ENCODE peak calls at places on chromosomes 5 and 9, in four cellular contexts. U is esophagus squamous epithelium, Z is endothelial cell of umbilical vein, M is cardiac muscle cell. F is an unnamed sample.

GRCh38 chr9:68472119-68472518 is 68.6 kb downstream of the TMEM252 start:
- DNase-seq in U (no peak), Z (no peak), M (no peak), F (no peak)

GRCh38 chr5:8907168-8907868 is 638.6 kb downstream of the SEMA5A start:
- DNase-seq in U (no peak), Z (no peak), M (no peak), F (no peak)

GRCh38 chr9:79012561-79012960 is 559.2 kb upstream of the TLE4 start:
- DNase-seq in U (no peak), Z (peak), M (peak), F (no peak)

GRCh38 chr5:24407486-24407885 is 237.3 kb downstream of the CDH10 start:
- DNase-seq in U (no peak), Z (no peak), M (no peak), F (no peak)

GRCh38 chr5:126234563-126235195 is 188.5 kb upstream of the GRAMD2B start:
- DNase-seq in U (no peak), Z (peak), M (peak), F (no peak)

GRCh38 chr9:104090578-104090977 is 3.5 kb upstream of the SMC2 start:
- DNase-seq in U (no peak), Z (no peak), M (no peak), F (no peak)

GRCh38 chr5:107483196-107483595 is 187.5 kb downstream of the EFNA5 start:
- DNase-seq in U (no peak), Z (no peak), M (no peak), F (no peak)

GRCh38 chr9:91220491-91221135 is 141.1 kb downstream of the AUH start:
- DNase-seq in U (no peak), Z (no peak), M (peak), F (no peak)

GRCh38 chr9:118366228-118366627 is 662.0 kb downstream of the TLR4 start:
- DNase-seq in U (no peak), Z (no peak), M (no peak), F (no peak)

GRCh38 chr9:31272456-31273295 is 1111.8 kb upstream of the ACO1 start:
- DNase-seq in U (no peak), Z (no peak), M (no peak), F (no peak)

GRCh38 chr9:134170525-134171315 is 6.4 kb upstream of the RNU6ATAC start:
- DNase-seq in U (no peak), Z (no peak), M (no peak), F (no peak)

GRCh38 chr9:88923653-88924284 is 67.5 kb upstream of the S1PR3 start:
- DNase-seq in U (no peak), Z (no peak), M (no peak), F (no peak)

GRCh38 chr5:89105836-89106235 is 222.9 kb upstream of the MEF2C start:
- DNase-seq in U (no peak), Z (no peak), M (no peak), F (no peak)

GRCh38 chr5:144896473-144896872 is 725.8 kb downstream of the KCTD16 start:
- DNase-seq in U (no peak), Z (no peak), M (no peak), F (no peak)

GRCh38 chr5:159441441-159441840 is 111.2 kb upstream of the IL12B start:
- DNase-seq in U (no peak), Z (no peak), M (no peak), F (no peak)
- TF ChIP-seq CTCF in U (no peak), Z (no peak), M (peak), F (no peak)

DNA sequence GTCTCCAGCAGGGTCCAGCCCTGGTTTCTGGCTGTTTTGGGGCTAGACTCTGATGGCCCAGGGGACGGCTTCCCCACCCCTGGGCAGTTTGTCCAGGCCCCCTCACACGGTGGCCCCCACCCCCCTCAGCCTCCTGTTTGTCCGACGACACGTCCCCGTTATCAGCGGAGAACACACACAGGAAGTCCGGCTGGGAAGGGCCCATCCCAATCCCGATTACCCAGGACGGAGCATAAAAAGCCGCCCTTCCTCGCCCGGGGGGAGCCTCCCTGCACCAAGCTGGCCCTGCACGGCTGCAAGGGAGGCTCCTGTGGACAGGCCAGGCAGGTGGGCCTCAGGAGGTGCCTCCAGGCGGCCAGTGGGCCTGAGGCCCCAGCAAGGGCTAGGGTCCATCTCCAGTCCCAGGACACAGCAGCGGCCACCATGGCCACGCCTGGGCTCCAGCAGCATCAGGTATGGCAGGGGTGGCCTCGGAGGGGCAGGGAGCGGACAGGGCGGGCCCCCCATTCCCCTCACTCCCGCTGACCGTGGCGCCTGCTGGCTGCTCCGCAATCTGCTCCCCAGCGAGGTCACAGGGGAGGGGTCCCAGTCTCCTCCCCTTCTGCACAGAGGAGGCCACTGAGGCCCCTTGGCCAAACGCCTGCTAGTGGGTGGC is at the start of gene EGFL7:
- DNase-seq in U (no peak), Z (peak), M (peak), F (no peak)
- H3K4me3 ChIP-seq in U (peak), Z (peak), M (no peak), F (peak)

DNA sequence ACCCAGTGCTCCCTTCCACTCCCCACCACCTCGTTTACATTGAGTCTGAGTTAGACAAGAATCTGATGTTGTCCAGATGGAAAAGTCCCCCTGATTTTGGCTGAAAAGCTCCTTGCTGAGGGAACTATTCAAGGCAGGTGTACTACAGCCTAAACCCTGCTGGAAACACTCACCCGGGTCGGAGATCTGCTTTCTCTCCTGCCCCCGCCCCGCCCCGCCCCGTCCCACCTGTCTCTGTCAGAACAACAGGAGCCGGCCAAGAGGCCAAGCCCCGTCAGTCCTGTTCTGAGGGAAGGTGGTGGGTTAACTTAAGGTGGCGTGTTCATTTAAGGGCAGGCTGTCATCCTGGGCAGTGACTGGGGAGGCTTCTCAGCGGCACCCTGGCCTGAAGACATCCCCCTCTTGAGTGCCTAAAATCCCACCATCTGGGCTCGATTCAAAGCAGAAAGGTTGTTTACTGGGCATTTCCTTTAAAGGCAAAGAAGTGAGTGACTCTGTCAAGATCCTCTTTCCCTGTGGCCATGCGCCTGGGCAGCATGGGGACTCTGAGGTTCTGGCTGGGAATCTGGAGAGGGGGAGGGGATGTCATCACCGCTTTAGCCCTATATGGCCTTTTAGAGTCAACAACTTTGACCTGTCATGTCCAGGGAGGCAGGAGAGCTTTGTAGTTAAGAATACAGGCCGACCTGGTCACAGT is 71.1 kb upstream of the NEURL1B start:
- DNase-seq in U (no peak), Z (no peak), M (no peak), F (no peak)
- H3K27ac ChIP-seq in U (peak), Z (no peak), M (peak), F (no peak)

GRCh38 chr9:122866079-122866478 is 37.7 kb upstream of the PDCL start:
- DNase-seq in U (no peak), Z (no peak), M (no peak), F (no peak)
- TF ChIP-seq CTCF in U (no peak), Z (no peak), M (no peak), F (no peak)